ENCODE peak calls at places on chromosome 21, in five cellular contexts. One of them, this sample, is unnamed.

GRCh38 chr21:26267389-26267788 is 96.8 kb upstream of the APP start:
- DNase-seq in keratinocyte: no peak
- DNase-seq in CD4-positive, alpha-beta memory T cell: no peak
- DNase-seq in pancreas: no peak
- DNase-seq in neural progenitor cell: no peak
- DNase-seq in this sample: no peak

GRCh38 chr21:24223625-24224024 is 1383.7 kb downstream of the MRPL39 start:
- DNase-seq in keratinocyte: no peak
- DNase-seq in pancreas: no peak
- DNase-seq in neural progenitor cell: no peak
- DNase-seq in CD4-positive, alpha-beta memory T cell: no peak
- DNase-seq in this sample: no peak

GRCh38 chr21:45874716-45875415 is 106.7 kb upstream of the COL6A1 start:
- DNase-seq in pancreas: no peak
- DNase-seq in neural progenitor cell: peak; percentile 26
- DNase-seq in CD4-positive, alpha-beta memory T cell: no peak
- DNase-seq in keratinocyte: peak; percentile 62
- DNase-seq in this sample: peak; percentile 62

GRCh38 chr21:32120231-32120630 is 158.6 kb downstream of the MIS18A start:
- DNase-seq in pancreas: no peak
- DNase-seq in keratinocyte: no peak
- DNase-seq in neural progenitor cell: no peak
- DNase-seq in CD4-positive, alpha-beta memory T cell: no peak
- DNase-seq in this sample: no peak

GRCh38 chr21:41360072-41360821 is 1.6 kb upstream of the MX2 start:
- DNase-seq in pancreas: peak; percentile 67
- DNase-seq in keratinocyte: no peak
- DNase-seq in CD4-positive, alpha-beta memory T cell: no peak
- DNase-seq in neural progenitor cell: peak; percentile 50
- DNase-seq in this sample: no peak

GRCh38 chr21:46157987-46158451 is 2.6 kb upstream of the FTCD start:
- DNase-seq in CD4-positive, alpha-beta memory T cell: no peak
- DNase-seq in pancreas: peak; percentile 15
- DNase-seq in keratinocyte: no peak
- DNase-seq in neural progenitor cell: no peak
- DNase-seq in this sample: no peak

GRCh38 chr21:46314441-46315020 is 9.1 kb downstream of the C21orf58 start:
- DNase-seq in keratinocyte: no peak
- DNase-seq in neural progenitor cell: no peak
- DNase-seq in pancreas: no peak
- DNase-seq in CD4-positive, alpha-beta memory T cell: no peak
- DNase-seq in this sample: no peak

GRCh38 chr21:28537371-28538079 is 455.2 kb downstream of the LTN1 start:
- DNase-seq in pancreas: no peak
- DNase-seq in CD4-positive, alpha-beta memory T cell: no peak
- DNase-seq in neural progenitor cell: no peak
- DNase-seq in keratinocyte: peak; percentile 61
- DNase-seq in this sample: no peak

GRCh38 chr21:15063081-15063820 is 1.5 kb downstream of the NRIP1 start:
- DNase-seq in CD4-positive, alpha-beta memory T cell: peak; percentile 33
- DNase-seq in neural progenitor cell: peak; percentile 40
- DNase-seq in keratinocyte: peak; percentile 21
- DNase-seq in pancreas: no peak
- DNase-seq in this sample: no peak
- H3K27ac ChIP-seq in CD4-positive, alpha-beta memory T cell: peak overlapping the region; percentile 48
- H3K27ac ChIP-seq in neural progenitor cell: peak overlapping the region; percentile 79
- H3K27ac ChIP-seq in keratinocyte: peak overlapping the region; percentile 96
- H3K27ac ChIP-seq in pancreas: no peak overlapping the region
- H3K27ac ChIP-seq in this sample: peak overlapping the region; percentile 85

GRCh38 chr21:43604505-43605204 is 54.6 kb downstream of the HSF2BP start:
- DNase-seq in keratinocyte: no peak
- DNase-seq in neural progenitor cell: no peak
- DNase-seq in CD4-positive, alpha-beta memory T cell: no peak
- DNase-seq in pancreas: no peak
- DNase-seq in this sample: no peak

GRCh38 chr21:43602277-43603229 is 56.7 kb downstream of the HSF2BP start:
- DNase-seq in keratinocyte: no peak
- DNase-seq in CD4-positive, alpha-beta memory T cell: no peak
- DNase-seq in pancreas: no peak
- DNase-seq in neural progenitor cell: no peak
- DNase-seq in this sample: no peak

GRCh38 chr21:43603230-43603626 is 56.1 kb downstream of the HSF2BP start:
- DNase-seq in CD4-positive, alpha-beta memory T cell: no peak
- DNase-seq in pancreas: no peak
- DNase-seq in neural progenitor cell: no peak
- DNase-seq in keratinocyte: no peak
- DNase-seq in this sample: no peak

GRCh38 chr21:43605320-43606244 is 53.7 kb downstream of the HSF2BP start:
- DNase-seq in CD4-positive, alpha-beta memory T cell: no peak
- DNase-seq in keratinocyte: no peak
- DNase-seq in pancreas: no peak
- DNase-seq in neural progenitor cell: no peak
- DNase-seq in this sample: no peak

DNA sequence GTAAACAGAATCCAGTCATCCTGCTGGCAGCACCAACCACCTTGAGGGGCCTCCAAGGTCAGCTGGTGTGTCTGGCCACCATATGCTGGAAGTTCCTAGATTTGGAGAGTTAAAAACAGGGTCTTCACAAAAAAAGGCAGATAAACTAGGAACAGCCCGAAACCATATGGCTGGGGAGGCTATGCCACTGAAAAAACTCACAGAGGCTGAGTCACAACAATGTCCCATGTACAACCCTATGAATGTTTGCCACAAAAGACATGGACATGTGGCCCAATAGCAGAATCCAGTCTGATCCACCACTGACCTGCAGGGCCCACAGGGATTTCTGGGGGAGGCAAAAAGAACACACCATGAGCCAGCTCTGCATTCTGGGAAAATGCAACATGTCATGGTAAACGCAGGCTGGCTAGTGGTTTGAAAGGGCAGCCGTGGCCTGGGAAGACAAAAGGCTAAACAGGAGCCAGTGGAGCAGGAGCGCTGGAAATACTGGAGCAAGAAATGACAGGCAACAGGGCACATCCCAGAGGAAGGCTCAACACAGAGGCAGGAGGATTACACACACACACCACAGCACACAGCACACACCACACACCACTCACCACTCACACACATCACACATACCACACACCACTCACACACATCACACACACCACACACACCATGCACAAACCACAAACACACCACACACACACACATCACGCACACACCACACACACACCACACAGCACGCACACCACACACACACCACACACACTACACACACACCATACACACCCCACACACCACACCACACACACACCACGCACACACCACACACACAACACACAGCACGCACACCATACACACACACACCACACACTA is 55.4 kb downstream of the HSF2BP start:
- DNase-seq in keratinocyte: no peak
- DNase-seq in neural progenitor cell: peak; percentile 25
- DNase-seq in CD4-positive, alpha-beta memory T cell: no peak
- DNase-seq in pancreas: no peak
- DNase-seq in this sample: no peak
- H3K27ac ChIP-seq in keratinocyte: peak overlapping the region; percentile 26
- H3K27ac ChIP-seq in neural progenitor cell: no peak overlapping the region
- H3K27ac ChIP-seq in CD4-positive, alpha-beta memory T cell: no peak overlapping the region
- H3K27ac ChIP-seq in pancreas: no peak overlapping the region
- H3K27ac ChIP-seq in this sample: no peak overlapping the region

GRCh38 chr21:33966324-33966949 is 50.8 kb upstream of the ATP5PO start:
- DNase-seq in pancreas: no peak
- DNase-seq in keratinocyte: no peak
- DNase-seq in neural progenitor cell: no peak
- DNase-seq in CD4-positive, alpha-beta memory T cell: no peak
- DNase-seq in this sample: no peak
- H3K27ac ChIP-seq in pancreas: no peak overlapping the region
- H3K27ac ChIP-seq in keratinocyte: no peak overlapping the region
- H3K27ac ChIP-seq in neural progenitor cell: peak overlapping the region; percentile 46
- H3K27ac ChIP-seq in CD4-positive, alpha-beta memory T cell: no peak overlapping the region
- H3K27ac ChIP-seq in this sample: no peak overlapping the region

GRCh38 chr21:42674351-42674940 is 21.0 kb downstream of the PDE9A start:
- DNase-seq in neural progenitor cell: peak; percentile 79
- DNase-seq in pancreas: no peak
- DNase-seq in keratinocyte: no peak
- DNase-seq in CD4-positive, alpha-beta memory T cell: no peak
- DNase-seq in this sample: peak; percentile 86

GRCh38 chr21:42671778-42672593 is 18.6 kb downstream of the PDE9A start:
- DNase-seq in pancreas: no peak
- DNase-seq in keratinocyte: no peak
- DNase-seq in neural progenitor cell: no peak
- DNase-seq in CD4-positive, alpha-beta memory T cell: no peak
- DNase-seq in this sample: no peak

GRCh38 chr21:42670884-42671283 is 17.5 kb downstream of the PDE9A start:
- DNase-seq in CD4-positive, alpha-beta memory T cell: no peak
- DNase-seq in neural progenitor cell: no peak
- DNase-seq in keratinocyte: no peak
- DNase-seq in pancreas: no peak
- DNase-seq in this sample: no peak

GRCh38 chr21:42673633-42674328 is 20.4 kb downstream of the PDE9A start:
- DNase-seq in neural progenitor cell: no peak
- DNase-seq in pancreas: no peak
- DNase-seq in keratinocyte: no peak
- DNase-seq in CD4-positive, alpha-beta memory T cell: no peak
- DNase-seq in this sample: no peak

GRCh38 chr21:42672699-42673458 is 19.5 kb downstream of the PDE9A start:
- DNase-seq in CD4-positive, alpha-beta memory T cell: no peak
- DNase-seq in pancreas: no peak
- DNase-seq in neural progenitor cell: peak; percentile 64
- DNase-seq in keratinocyte: no peak
- DNase-seq in this sample: peak; percentile 90
- H3K27ac ChIP-seq in CD4-positive, alpha-beta memory T cell: no peak overlapping the region
- H3K27ac ChIP-seq in pancreas: no peak overlapping the region
- H3K27ac ChIP-seq in neural progenitor cell: no peak overlapping the region
- H3K27ac ChIP-seq in keratinocyte: no peak overlapping the region
- H3K27ac ChIP-seq in this sample: peak overlapping the region; percentile 78

GRCh38 chr21:34614693-34615486 is at the start of gene RCAN1:
- DNase-seq in pancreas: peak; percentile 90
- DNase-seq in CD4-positive, alpha-beta memory T cell: peak; percentile 91
- DNase-seq in keratinocyte: peak; percentile 30
- DNase-seq in neural progenitor cell: peak; percentile 97
- DNase-seq in this sample: peak; percentile 96
- H3K27ac ChIP-seq in pancreas: peak within 1 kb of the TSS; percentile 43
- H3K27ac ChIP-seq in CD4-positive, alpha-beta memory T cell: peak within 1 kb of the TSS; percentile 31
- H3K27ac ChIP-seq in keratinocyte: peak within 1 kb of the TSS; percentile 32
- H3K27ac ChIP-seq in neural progenitor cell: no peak within 1 kb of the TSS
- H3K27ac ChIP-seq in this sample: no peak within 1 kb of the TSS

GRCh38 chr21:35483267-35483666 is 434.2 kb upstream of the RUNX1 start:
- DNase-seq in keratinocyte: no peak
- DNase-seq in neural progenitor cell: no peak
- DNase-seq in CD4-positive, alpha-beta memory T cell: no peak
- DNase-seq in pancreas: no peak
- DNase-seq in this sample: no peak
- H3K27ac ChIP-seq in keratinocyte: no peak overlapping the region
- H3K27ac ChIP-seq in neural progenitor cell: no peak overlapping the region
- H3K27ac ChIP-seq in CD4-positive, alpha-beta memory T cell: no peak overlapping the region
- H3K27ac ChIP-seq in pancreas: no peak overlapping the region
- H3K27ac ChIP-seq in this sample: no peak overlapping the region

DNA sequence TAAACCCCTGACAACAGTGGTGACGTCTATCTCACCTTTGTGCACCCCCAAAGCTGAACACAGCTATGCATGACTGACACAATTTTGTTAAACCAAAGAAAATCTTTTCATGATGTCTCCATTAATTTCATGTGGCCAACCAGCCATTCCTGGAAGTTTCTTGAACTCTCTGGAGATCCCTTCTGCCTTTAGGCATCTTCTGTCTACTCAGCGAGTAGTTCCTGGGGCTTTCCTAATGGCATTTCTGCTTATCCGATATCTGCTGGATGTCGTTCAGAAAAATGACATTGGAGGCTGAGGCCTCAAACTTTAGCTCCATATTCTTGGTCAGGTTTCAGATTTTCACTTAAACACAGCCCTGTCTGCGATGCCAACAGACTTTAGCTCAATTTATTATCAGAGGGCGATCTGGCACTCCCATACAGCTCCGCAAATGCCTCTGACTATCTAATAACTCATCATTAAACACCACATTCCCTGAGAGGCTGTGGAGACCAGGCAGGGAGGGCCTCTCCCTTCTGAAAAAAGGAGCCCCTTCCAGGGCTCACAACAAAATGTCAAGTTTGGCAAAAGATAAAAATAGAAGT is 46.4 kb upstream of the ETS2 start:
- DNase-seq in keratinocyte: no peak
- DNase-seq in pancreas: no peak
- DNase-seq in neural progenitor cell: no peak
- DNase-seq in CD4-positive, alpha-beta memory T cell: no peak
- DNase-seq in this sample: no peak
- H3K27ac ChIP-seq in keratinocyte: peak overlapping the region; percentile 98
- H3K27ac ChIP-seq in pancreas: no peak overlapping the region
- H3K27ac ChIP-seq in neural progenitor cell: no peak overlapping the region
- H3K27ac ChIP-seq in CD4-positive, alpha-beta memory T cell: no peak overlapping the region
- H3K27ac ChIP-seq in this sample: peak overlapping the region; percentile 16